ENCODE peak calls at places on chromosome 21, in seven cellular contexts. One of them, this sample, is unnamed.
A peak's percentile ranks its signal among the peaks of the same experiment; 100 is the strongest.

GRCh38 chr21:41583274-41583790 is 75.4 kb upstream of the TMPRSS2 start:
- DNase-seq in DND-41: no peak
- DNase-seq in BE2C: no peak
- DNase-seq in IMR-90: peak; percentile 8
- DNase-seq in uterus: no peak
- DNase-seq in left ventricle myocardium inferior: no peak
- DNase-seq in upper lobe of right lung: peak; percentile 91
- DNase-seq in this sample: no peak

GRCh38 chr21:45590726-45591618 is 48.7 kb upstream of the SLC19A1 start:
- DNase-seq in uterus: peak; percentile 29
- DNase-seq in upper lobe of right lung: peak; percentile 73
- DNase-seq in left ventricle myocardium inferior: peak; percentile 29
- DNase-seq in BE2C: peak; percentile 51
- DNase-seq in DND-41: no peak
- DNase-seq in IMR-90: no peak
- DNase-seq in this sample: no peak

GRCh38 chr21:31557421-31557955 is 102.0 kb upstream of the SOD1 start:
- DNase-seq in DND-41: no peak
- DNase-seq in BE2C: peak; percentile 30
- DNase-seq in IMR-90: no peak
- DNase-seq in uterus: no peak
- DNase-seq in left ventricle myocardium inferior: no peak
- DNase-seq in upper lobe of right lung: peak; percentile 47
- DNase-seq in this sample: no peak

GRCh38 chr21:38853421-38853919 is 47.7 kb downstream of the ETS2 start:
- DNase-seq in IMR-90: peak; percentile 96
- DNase-seq in left ventricle myocardium inferior: no peak
- DNase-seq in uterus: no peak
- DNase-seq in BE2C: peak; percentile 89
- DNase-seq in upper lobe of right lung: no peak
- DNase-seq in DND-41: peak; percentile 72
- DNase-seq in this sample: peak; percentile 15

GRCh38 chr21:38813554-38813953 is 7.8 kb downstream of the ETS2 start:
- DNase-seq in upper lobe of right lung: no peak
- DNase-seq in left ventricle myocardium inferior: no peak
- DNase-seq in IMR-90: no peak
- DNase-seq in DND-41: no peak
- DNase-seq in uterus: no peak
- DNase-seq in BE2C: no peak
- DNase-seq in this sample: no peak

GRCh38 chr21:45366931-45367401 is 38.0 kb upstream of the COL18A1 start:
- DNase-seq in BE2C: peak; percentile 75
- DNase-seq in left ventricle myocardium inferior: peak; percentile 72
- DNase-seq in IMR-90: peak; percentile 98
- DNase-seq in uterus: peak; percentile 91
- DNase-seq in upper lobe of right lung: no peak
- DNase-seq in DND-41: no peak
- DNase-seq in this sample: peak; percentile 43

GRCh38 chr21:45845063-45845789 is 136.3 kb upstream of the COL6A1 start:
- DNase-seq in left ventricle myocardium inferior: no peak
- DNase-seq in BE2C: no peak
- DNase-seq in IMR-90: no peak
- DNase-seq in upper lobe of right lung: no peak
- DNase-seq in DND-41: no peak
- DNase-seq in uterus: no peak
- DNase-seq in this sample: no peak

GRCh38 chr21:23127973-23128372 is 2129.8 kb downstream of the NCAM2 start:
- DNase-seq in DND-41: no peak
- DNase-seq in BE2C: no peak
- DNase-seq in left ventricle myocardium inferior: no peak
- DNase-seq in IMR-90: no peak
- DNase-seq in upper lobe of right lung: no peak
- DNase-seq in uterus: no peak
- DNase-seq in this sample: no peak

GRCh38 chr21:17270234-17270633 is 242.6 kb upstream of the CXADR start:
- DNase-seq in uterus: peak; percentile 66
- DNase-seq in DND-41: peak; percentile 16
- DNase-seq in upper lobe of right lung: no peak
- DNase-seq in left ventricle myocardium inferior: peak; percentile 20
- DNase-seq in BE2C: peak; percentile 42
- DNase-seq in IMR-90: peak; percentile 31
- DNase-seq in this sample: no peak

GRCh38 chr21:31162827-31163226 is 124.6 kb upstream of the KRTAP19-8 start:
- DNase-seq in BE2C: peak; percentile 50
- DNase-seq in IMR-90: peak; percentile 70
- DNase-seq in DND-41: no peak
- DNase-seq in upper lobe of right lung: no peak
- DNase-seq in left ventricle myocardium inferior: no peak
- DNase-seq in uterus: no peak
- DNase-seq in this sample: no peak

GRCh38 chr21:16563795-16564194 is 834.0 kb downstream of the USP25 start:
- DNase-seq in DND-41: no peak
- DNase-seq in left ventricle myocardium inferior: no peak
- DNase-seq in IMR-90: no peak
- DNase-seq in upper lobe of right lung: no peak
- DNase-seq in uterus: no peak
- DNase-seq in BE2C: no peak
- DNase-seq in this sample: no peak

GRCh38 chr21:26055010-26055409 is 115.6 kb downstream of the APP start:
- DNase-seq in BE2C: no peak
- DNase-seq in upper lobe of right lung: no peak
- DNase-seq in uterus: no peak
- DNase-seq in IMR-90: no peak
- DNase-seq in left ventricle myocardium inferior: no peak
- DNase-seq in DND-41: no peak
- DNase-seq in this sample: no peak

GRCh38 chr21:32597205-32597604 is 11.9 kb upstream of the TCP10L start:
- DNase-seq in uterus: no peak
- DNase-seq in IMR-90: peak; percentile 95
- DNase-seq in upper lobe of right lung: no peak
- DNase-seq in BE2C: no peak
- DNase-seq in DND-41: no peak
- DNase-seq in left ventricle myocardium inferior: no peak
- DNase-seq in this sample: no peak

GRCh38 chr21:20329636-20330035 is 668.6 kb upstream of the NCAM2 start:
- DNase-seq in left ventricle myocardium inferior: no peak
- DNase-seq in uterus: no peak
- DNase-seq in BE2C: no peak
- DNase-seq in upper lobe of right lung: no peak
- DNase-seq in DND-41: no peak
- DNase-seq in IMR-90: no peak
- DNase-seq in this sample: no peak

GRCh38 chr21:28299946-28300345 is 692.7 kb downstream of the LTN1 start:
- DNase-seq in DND-41: no peak
- DNase-seq in uterus: no peak
- DNase-seq in IMR-90: no peak
- DNase-seq in BE2C: no peak
- DNase-seq in upper lobe of right lung: no peak
- DNase-seq in left ventricle myocardium inferior: no peak
- DNase-seq in this sample: no peak

GRCh38 chr21:16573581-16573980 is 843.8 kb downstream of the USP25 start:
- DNase-seq in IMR-90: peak; percentile 76
- DNase-seq in BE2C: no peak
- DNase-seq in DND-41: no peak
- DNase-seq in upper lobe of right lung: no peak
- DNase-seq in left ventricle myocardium inferior: no peak
- DNase-seq in uterus: no peak
- DNase-seq in this sample: no peak

GRCh38 chr21:39911286-39911685 is 44.0 kb downstream of the PCP4 start:
- DNase-seq in BE2C: no peak
- DNase-seq in IMR-90: no peak
- DNase-seq in upper lobe of right lung: no peak
- DNase-seq in left ventricle myocardium inferior: no peak
- DNase-seq in uterus: no peak
- DNase-seq in DND-41: no peak
- DNase-seq in this sample: no peak

GRCh38 chr21:26850116-26850643 is 5.0 kb upstream of the ADAMTS1 start:
- DNase-seq in BE2C: no peak
- DNase-seq in IMR-90: peak; percentile 59
- DNase-seq in uterus: no peak
- DNase-seq in upper lobe of right lung: no peak
- DNase-seq in left ventricle myocardium inferior: no peak
- DNase-seq in DND-41: no peak
- DNase-seq in this sample: no peak

GRCh38 chr21:46605759-46606426 is 1.0 kb upstream of the S100B start:
- DNase-seq in left ventricle myocardium inferior: peak; percentile 37
- DNase-seq in DND-41: peak; percentile 73
- DNase-seq in upper lobe of right lung: peak; percentile 74
- DNase-seq in BE2C: no peak
- DNase-seq in IMR-90: no peak
- DNase-seq in uterus: no peak
- DNase-seq in this sample: no peak

GRCh38 chr21:45992311-45993209 is 11.0 kb downstream of the COL6A1 start:
- DNase-seq in upper lobe of right lung: peak; percentile 65
- DNase-seq in uterus: peak; percentile 46
- DNase-seq in BE2C: peak; percentile 23
- DNase-seq in DND-41: no peak
- DNase-seq in IMR-90: no peak
- DNase-seq in left ventricle myocardium inferior: peak; percentile 24
- DNase-seq in this sample: peak; percentile 16

GRCh38 chr21:26966978-26967913 is at the start of gene ADAMTS5:
- DNase-seq in left ventricle myocardium inferior: peak; percentile 51
- DNase-seq in uterus: peak; percentile 68
- DNase-seq in DND-41: no peak
- DNase-seq in IMR-90: peak; percentile 69
- DNase-seq in upper lobe of right lung: peak; percentile 64
- DNase-seq in BE2C: peak; percentile 64
- DNase-seq in this sample: peak; percentile 28

GRCh38 chr21:39612233-39613028 is at the start of gene B3GALT5:
- DNase-seq in uterus: no peak
- DNase-seq in DND-41: no peak
- DNase-seq in left ventricle myocardium inferior: no peak
- DNase-seq in upper lobe of right lung: no peak
- DNase-seq in IMR-90: no peak
- DNase-seq in BE2C: no peak
- DNase-seq in this sample: peak; percentile 58

GRCh38 chr21:35254752-35255138 is 205.6 kb upstream of the RUNX1 start:
- DNase-seq in upper lobe of right lung: no peak
- DNase-seq in DND-41: no peak
- DNase-seq in left ventricle myocardium inferior: no peak
- DNase-seq in BE2C: no peak
- DNase-seq in uterus: no peak
- DNase-seq in IMR-90: no peak
- DNase-seq in this sample: no peak
- H3K4me1 ChIP-seq in upper lobe of right lung: peaks cover 6% of the 10 kb centered on the region
- H3K4me1 ChIP-seq in DND-41: peaks cover 2% of the 10 kb centered on the region
- H3K4me1 ChIP-seq in left ventricle myocardium inferior: peaks cover 21% of the 10 kb centered on the region
- H3K4me1 ChIP-seq in BE2C: no peaks in the 10 kb centered on the region
- H3K4me1 ChIP-seq in uterus: no peaks in the 10 kb centered on the region
- H3K4me1 ChIP-seq in IMR-90: peaks cover 8% of the 10 kb centered on the region
- H3K4me1 ChIP-seq in this sample: peaks cover 5% of the 10 kb centered on the region

GRCh38 chr21:37496972-37497371 is 130.4 kb downstream of the DYRK1A start:
- DNase-seq in upper lobe of right lung: no peak
- DNase-seq in left ventricle myocardium inferior: no peak
- DNase-seq in DND-41: no peak
- DNase-seq in uterus: no peak
- DNase-seq in IMR-90: no peak
- DNase-seq in BE2C: no peak
- DNase-seq in this sample: no peak
- TF ChIP-seq CTCF in upper lobe of right lung: peak; percentile 35
- TF ChIP-seq CTCF in left ventricle myocardium inferior: peak; percentile 44
- TF ChIP-seq CTCF in DND-41: peak; percentile 48
- TF ChIP-seq CTCF in uterus: no peak
- TF ChIP-seq CTCF in IMR-90: peak; percentile 23
- TF ChIP-seq CTCF in BE2C: peak; percentile 49
- TF ChIP-seq CTCF in this sample: no peak

GRCh38 chr21:34846601-34847112 is 177.9 kb downstream of the CLIC6 start:
- DNase-seq in upper lobe of right lung: peak; percentile 70
- DNase-seq in uterus: no peak
- DNase-seq in IMR-90: peak; percentile 89
- DNase-seq in DND-41: no peak
- DNase-seq in left ventricle myocardium inferior: no peak
- DNase-seq in BE2C: no peak
- DNase-seq in this sample: peak; percentile 50

GRCh38 chr21:34846214-34846575 is 177.4 kb downstream of the CLIC6 start:
- DNase-seq in left ventricle myocardium inferior: no peak
- DNase-seq in uterus: no peak
- DNase-seq in BE2C: no peak
- DNase-seq in upper lobe of right lung: no peak
- DNase-seq in DND-41: no peak
- DNase-seq in IMR-90: no peak
- DNase-seq in this sample: no peak

GRCh38 chr21:34844924-34845238 is 176.1 kb downstream of the CLIC6 start:
- DNase-seq in upper lobe of right lung: no peak
- DNase-seq in DND-41: no peak
- DNase-seq in IMR-90: no peak
- DNase-seq in left ventricle myocardium inferior: no peak
- DNase-seq in BE2C: no peak
- DNase-seq in uterus: no peak
- DNase-seq in this sample: no peak

GRCh38 chr21:34844033-34844923 is 175.5 kb downstream of the CLIC6 start:
- DNase-seq in upper lobe of right lung: no peak
- DNase-seq in BE2C: no peak
- DNase-seq in DND-41: no peak
- DNase-seq in uterus: no peak
- DNase-seq in IMR-90: peak; percentile 71
- DNase-seq in left ventricle myocardium inferior: peak; percentile 48
- DNase-seq in this sample: no peak

GRCh38 chr21:34845521-34846213 is 176.9 kb downstream of the CLIC6 start:
- DNase-seq in IMR-90: peak; percentile 90
- DNase-seq in BE2C: no peak
- DNase-seq in uterus: no peak
- DNase-seq in left ventricle myocardium inferior: no peak
- DNase-seq in DND-41: no peak
- DNase-seq in upper lobe of right lung: peak; percentile 72
- DNase-seq in this sample: peak; percentile 65
- H3K4me1 ChIP-seq in IMR-90: peaks cover 37% of the 10 kb centered on the region
- H3K4me1 ChIP-seq in BE2C: no peaks in the 10 kb centered on the region
- H3K4me1 ChIP-seq in uterus: no peaks in the 10 kb centered on the region
- H3K4me1 ChIP-seq in left ventricle myocardium inferior: peaks cover 26% of the 10 kb centered on the region
- H3K4me1 ChIP-seq in DND-41: no peaks in the 10 kb centered on the region
- H3K4me1 ChIP-seq in upper lobe of right lung: peaks cover 35% of the 10 kb centered on the region
- H3K4me1 ChIP-seq in this sample: peaks cover 25% of the 10 kb centered on the region

GRCh38 chr21:43361493-43362296 is 65.2 kb downstream of the SIK1 start:
- DNase-seq in BE2C: no peak
- DNase-seq in left ventricle myocardium inferior: peak; percentile 72
- DNase-seq in upper lobe of right lung: no peak
- DNase-seq in uterus: no peak
- DNase-seq in IMR-90: peak; percentile 79
- DNase-seq in DND-41: peak; percentile 82
- DNase-seq in this sample: no peak

GRCh38 chr21:43362306-43362927 is 64.5 kb downstream of the SIK1 start:
- DNase-seq in IMR-90: peak; percentile 86
- DNase-seq in uterus: peak; percentile 42
- DNase-seq in BE2C: peak; percentile 88
- DNase-seq in left ventricle myocardium inferior: peak; percentile 84
- DNase-seq in DND-41: peak; percentile 95
- DNase-seq in upper lobe of right lung: peak; percentile 80
- DNase-seq in this sample: peak; percentile 43

GRCh38 chr21:43360441-43361126 is 66.3 kb downstream of the SIK1 start:
- DNase-seq in BE2C: no peak
- DNase-seq in left ventricle myocardium inferior: no peak
- DNase-seq in IMR-90: no peak
- DNase-seq in uterus: no peak
- DNase-seq in DND-41: no peak
- DNase-seq in upper lobe of right lung: no peak
- DNase-seq in this sample: no peak

GRCh38 chr21:43362928-43363314 is 64.0 kb downstream of the SIK1 start:
- DNase-seq in uterus: no peak
- DNase-seq in DND-41: peak; percentile 66
- DNase-seq in IMR-90: no peak
- DNase-seq in left ventricle myocardium inferior: no peak
- DNase-seq in upper lobe of right lung: no peak
- DNase-seq in BE2C: no peak
- DNase-seq in this sample: no peak

GRCh38 chr21:43361127-43361492 is 65.8 kb downstream of the SIK1 start:
- DNase-seq in DND-41: peak; percentile 80
- DNase-seq in BE2C: peak; percentile 64
- DNase-seq in upper lobe of right lung: no peak
- DNase-seq in IMR-90: peak; percentile 63
- DNase-seq in left ventricle myocardium inferior: peak; percentile 58
- DNase-seq in uterus: no peak
- DNase-seq in this sample: no peak
- TF ChIP-seq CTCF in DND-41: no peak
- TF ChIP-seq CTCF in BE2C: no peak
- TF ChIP-seq CTCF in upper lobe of right lung: no peak
- TF ChIP-seq CTCF in IMR-90: no peak
- TF ChIP-seq CTCF in left ventricle myocardium inferior: no peak
- TF ChIP-seq CTCF in uterus: no peak
- TF ChIP-seq CTCF in this sample: no peak